ENCODE peak calls at places on chromosomes 16 and 17, in nine cellular contexts. One of them, this sample, is unnamed.

GRCh38 chr17:35630530-35631148 is 43.5 kb downstream of the AP2B1 start:
- DNase-seq in HFFc6: peak
- DNase-seq in stomach: no peak
- DNase-seq in BJ: peak
- DNase-seq in NCI-H2171: no peak
- DNase-seq in GM10248: no peak
- DNase-seq in central memory CD4-positive, alpha-beta T cell: no peak
- DNase-seq in H9: no peak
- DNase-seq in AG09319: peak
- DNase-seq in this sample: no peak

GRCh38 chr16:84657229-84657837 is 9.0 kb downstream of the KLHL36 start:
- DNase-seq in BJ: no peak
- DNase-seq in HFFc6: no peak
- DNase-seq in AG09319: no peak
- DNase-seq in NCI-H2171: no peak
- DNase-seq in central memory CD4-positive, alpha-beta T cell: no peak
- DNase-seq in stomach: no peak
- DNase-seq in GM10248: no peak
- DNase-seq in H9: no peak
- DNase-seq in this sample: no peak

GRCh38 chr17:81033535-81034167 is 1.3 kb upstream of the BAIAP2 start:
- DNase-seq in NCI-H2171: no peak
- DNase-seq in HFFc6: no peak
- DNase-seq in stomach: no peak
- DNase-seq in H9: no peak
- DNase-seq in central memory CD4-positive, alpha-beta T cell: no peak
- DNase-seq in AG09319: no peak
- DNase-seq in BJ: no peak
- DNase-seq in GM10248: no peak
- DNase-seq in this sample: no peak

GRCh38 chr17:82297280-82297803 is 20.1 kb downstream of the CD7 start:
- DNase-seq in HFFc6: peak
- DNase-seq in AG09319: no peak
- DNase-seq in stomach: peak
- DNase-seq in BJ: peak
- DNase-seq in GM10248: peak
- DNase-seq in central memory CD4-positive, alpha-beta T cell: peak
- DNase-seq in NCI-H2171: no peak
- DNase-seq in H9: no peak
- DNase-seq in this sample: no peak

GRCh38 chr16:81388357-81388756 is 56.3 kb upstream of the CMIP start:
- DNase-seq in GM10248: no peak
- DNase-seq in central memory CD4-positive, alpha-beta T cell: no peak
- DNase-seq in stomach: no peak
- DNase-seq in H9: no peak
- DNase-seq in NCI-H2171: no peak
- DNase-seq in BJ: no peak
- DNase-seq in HFFc6: no peak
- DNase-seq in AG09319: no peak
- DNase-seq in this sample: no peak

GRCh38 chr17:29682987-29683386 is 60.3 kb upstream of the CORO6 start:
- DNase-seq in GM10248: no peak
- DNase-seq in HFFc6: no peak
- DNase-seq in AG09319: no peak
- DNase-seq in H9: no peak
- DNase-seq in central memory CD4-positive, alpha-beta T cell: no peak
- DNase-seq in NCI-H2171: no peak
- DNase-seq in BJ: no peak
- DNase-seq in stomach: no peak
- DNase-seq in this sample: peak

GRCh38 chr16:7921360-7921759 is 588.7 kb downstream of the RBFOX1 start:
- DNase-seq in central memory CD4-positive, alpha-beta T cell: no peak
- DNase-seq in HFFc6: no peak
- DNase-seq in NCI-H2171: no peak
- DNase-seq in stomach: no peak
- DNase-seq in H9: peak
- DNase-seq in BJ: no peak
- DNase-seq in AG09319: no peak
- DNase-seq in GM10248: no peak
- DNase-seq in this sample: peak

GRCh38 chr16:10964891-10965326 is 20.5 kb downstream of the CLEC16A start:
- DNase-seq in HFFc6: no peak
- DNase-seq in GM10248: peak
- DNase-seq in H9: no peak
- DNase-seq in stomach: no peak
- DNase-seq in BJ: no peak
- DNase-seq in central memory CD4-positive, alpha-beta T cell: peak
- DNase-seq in AG09319: no peak
- DNase-seq in NCI-H2171: no peak
- DNase-seq in this sample: no peak

GRCh38 chr17:65660078-65660477 is 98.6 kb upstream of the AXIN2 start:
- DNase-seq in H9: no peak
- DNase-seq in central memory CD4-positive, alpha-beta T cell: no peak
- DNase-seq in GM10248: no peak
- DNase-seq in BJ: no peak
- DNase-seq in HFFc6: no peak
- DNase-seq in AG09319: no peak
- DNase-seq in NCI-H2171: no peak
- DNase-seq in stomach: no peak
- DNase-seq in this sample: no peak

GRCh38 chr16:23398987-23399805 is 53.8 kb downstream of the COG7 start:
- DNase-seq in HFFc6: no peak
- DNase-seq in GM10248: no peak
- DNase-seq in central memory CD4-positive, alpha-beta T cell: no peak
- DNase-seq in AG09319: no peak
- DNase-seq in H9: peak
- DNase-seq in stomach: no peak
- DNase-seq in NCI-H2171: no peak
- DNase-seq in BJ: no peak
- DNase-seq in this sample: peak

GRCh38 chr17:5555254-5555653 is 29.1 kb downstream of the NLRP1 start:
- DNase-seq in HFFc6: peak
- DNase-seq in H9: no peak
- DNase-seq in NCI-H2171: no peak
- DNase-seq in central memory CD4-positive, alpha-beta T cell: no peak
- DNase-seq in AG09319: no peak
- DNase-seq in GM10248: no peak
- DNase-seq in BJ: peak
- DNase-seq in stomach: no peak
- DNase-seq in this sample: no peak

GRCh38 chr17:68733241-68734176 is 132.3 kb upstream of the FAM20A start:
- DNase-seq in H9: peak
- DNase-seq in stomach: peak
- DNase-seq in NCI-H2171: no peak
- DNase-seq in AG09319: peak
- DNase-seq in GM10248: no peak
- DNase-seq in HFFc6: no peak
- DNase-seq in BJ: no peak
- DNase-seq in central memory CD4-positive, alpha-beta T cell: no peak
- DNase-seq in this sample: peak